ENCODE peak calls at places on chromosomes 2 and 18, in five cellular contexts. One of them, this sample, is unnamed. For H3K4me1, the result is how much of the 10 kb centered on the place peaks cover.

GRCh38 chr18:3083776-3084175 is 70.8 kb upstream of the LPIN2 start:
- DNase-seq in GM23248: no peak
- DNase-seq in neuronal stem cell: no peak
- DNase-seq in CD4-positive, CD25-positive, alpha-beta regulatory T cell: no peak
- DNase-seq in IMR-90: no peak
- DNase-seq in this sample: no peak

GRCh38 chr2:150107816-150108215 is 379.7 kb downstream of the RND3 start:
- DNase-seq in IMR-90: no peak
- DNase-seq in CD4-positive, CD25-positive, alpha-beta regulatory T cell: no peak
- DNase-seq in GM23248: peak
- DNase-seq in neuronal stem cell: no peak
- DNase-seq in this sample: no peak

GRCh38 chr2:98324181-98324580 is 22.1 kb upstream of the CNGA3 start:
- DNase-seq in GM23248: peak
- DNase-seq in neuronal stem cell: no peak
- DNase-seq in IMR-90: peak
- DNase-seq in CD4-positive, CD25-positive, alpha-beta regulatory T cell: no peak
- DNase-seq in this sample: no peak

GRCh38 chr18:44742741-44743311 is 62.1 kb downstream of the SETBP1 start:
- DNase-seq in neuronal stem cell: no peak
- DNase-seq in CD4-positive, CD25-positive, alpha-beta regulatory T cell: no peak
- DNase-seq in IMR-90: peak
- DNase-seq in GM23248: peak
- DNase-seq in this sample: no peak

GRCh38 chr2:69082430-69082997 is 69.5 kb downstream of the ANTXR1 start:
- DNase-seq in neuronal stem cell: no peak
- DNase-seq in IMR-90: peak
- DNase-seq in CD4-positive, CD25-positive, alpha-beta regulatory T cell: no peak
- DNase-seq in GM23248: peak
- DNase-seq in this sample: no peak

GRCh38 chr18:49677762-49678398 is 116.0 kb downstream of the LIPG start:
- DNase-seq in GM23248: no peak
- DNase-seq in neuronal stem cell: no peak
- DNase-seq in IMR-90: no peak
- DNase-seq in CD4-positive, CD25-positive, alpha-beta regulatory T cell: no peak
- DNase-seq in this sample: no peak

GRCh38 chr18:22046473-22046872 is 122.9 kb upstream of the GATA6 start:
- DNase-seq in CD4-positive, CD25-positive, alpha-beta regulatory T cell: no peak
- DNase-seq in neuronal stem cell: no peak
- DNase-seq in GM23248: no peak
- DNase-seq in IMR-90: no peak
- DNase-seq in this sample: no peak

GRCh38 chr2:23361185-23361584 is 23.8 kb upstream of the KLHL29 start:
- DNase-seq in neuronal stem cell: no peak
- DNase-seq in IMR-90: peak
- DNase-seq in GM23248: no peak
- DNase-seq in CD4-positive, CD25-positive, alpha-beta regulatory T cell: no peak
- DNase-seq in this sample: no peak

GRCh38 chr2:117942551-117942950 is 71.3 kb downstream of the CCDC93 start:
- DNase-seq in neuronal stem cell: no peak
- DNase-seq in CD4-positive, CD25-positive, alpha-beta regulatory T cell: no peak
- DNase-seq in IMR-90: no peak
- DNase-seq in GM23248: peak
- DNase-seq in this sample: no peak

GRCh38 chr2:65630643-65631042 is 198.2 kb upstream of the SPRED2 start:
- DNase-seq in GM23248: peak
- DNase-seq in neuronal stem cell: no peak
- DNase-seq in IMR-90: peak
- DNase-seq in CD4-positive, CD25-positive, alpha-beta regulatory T cell: no peak
- DNase-seq in this sample: no peak

GRCh38 chr2:17104454-17104853 is 413.8 kb downstream of the RAD51AP2 start:
- DNase-seq in IMR-90: peak
- DNase-seq in CD4-positive, CD25-positive, alpha-beta regulatory T cell: no peak
- DNase-seq in neuronal stem cell: no peak
- DNase-seq in GM23248: peak
- DNase-seq in this sample: no peak

GRCh38 chr18:63832470-63832869 is 55.0 kb upstream of the SERPINB2 start:
- DNase-seq in CD4-positive, CD25-positive, alpha-beta regulatory T cell: no peak
- DNase-seq in IMR-90: peak
- DNase-seq in neuronal stem cell: no peak
- DNase-seq in GM23248: peak
- DNase-seq in this sample: no peak

GRCh38 chr2:239197146-239197545 is 203.7 kb downstream of the HDAC4 start:
- DNase-seq in neuronal stem cell: no peak
- DNase-seq in CD4-positive, CD25-positive, alpha-beta regulatory T cell: no peak
- DNase-seq in IMR-90: no peak
- DNase-seq in GM23248: no peak
- DNase-seq in this sample: no peak

GRCh38 chr2:58939388-58939787 is 698.3 kb upstream of the FANCL start:
- DNase-seq in GM23248: peak
- DNase-seq in neuronal stem cell: no peak
- DNase-seq in CD4-positive, CD25-positive, alpha-beta regulatory T cell: no peak
- DNase-seq in IMR-90: peak
- DNase-seq in this sample: no peak

GRCh38 chr2:151156943-151157705 is 104.5 kb downstream of the RBM43 start:
- DNase-seq in GM23248: peak
- DNase-seq in neuronal stem cell: no peak
- DNase-seq in IMR-90: peak
- DNase-seq in CD4-positive, CD25-positive, alpha-beta regulatory T cell: no peak
- DNase-seq in this sample: no peak

GRCh38 chr2:26521054-26521912 is 43.4 kb upstream of the OTOF start:
- DNase-seq in IMR-90: no peak
- DNase-seq in CD4-positive, CD25-positive, alpha-beta regulatory T cell: peak
- DNase-seq in neuronal stem cell: peak
- DNase-seq in GM23248: peak
- DNase-seq in this sample: no peak

GRCh38 chr2:201402651-201403573 is 45.8 kb upstream of the FLACC1 start:
- DNase-seq in neuronal stem cell: no peak
- DNase-seq in IMR-90: peak
- DNase-seq in GM23248: peak
- DNase-seq in CD4-positive, CD25-positive, alpha-beta regulatory T cell: no peak
- DNase-seq in this sample: no peak

GRCh38 chr2:237980087-237980486 is 13.3 kb downstream of the UBE2F start:
- DNase-seq in GM23248: no peak
- DNase-seq in IMR-90: no peak
- DNase-seq in CD4-positive, CD25-positive, alpha-beta regulatory T cell: no peak
- DNase-seq in neuronal stem cell: no peak
- DNase-seq in this sample: no peak

GRCh38 chr2:159177957-159178356 is 108.5 kb downstream of the WDSUB1 start:
- DNase-seq in CD4-positive, CD25-positive, alpha-beta regulatory T cell: no peak
- DNase-seq in neuronal stem cell: no peak
- DNase-seq in IMR-90: no peak
- DNase-seq in GM23248: no peak
- DNase-seq in this sample: no peak

GRCh38 chr2:109525836-109526235 is 87.9 kb downstream of the SEPTIN10 start:
- DNase-seq in IMR-90: no peak
- DNase-seq in neuronal stem cell: no peak
- DNase-seq in GM23248: no peak
- DNase-seq in CD4-positive, CD25-positive, alpha-beta regulatory T cell: no peak
- DNase-seq in this sample: no peak

GRCh38 chr2:70935468-70936164 is at the start of gene ATP6V1B1:
- DNase-seq in GM23248: no peak
- DNase-seq in CD4-positive, CD25-positive, alpha-beta regulatory T cell: no peak
- DNase-seq in IMR-90: no peak
- DNase-seq in neuronal stem cell: no peak
- DNase-seq in this sample: no peak

GRCh38 chr2:10158681-10159080 is 36.1 kb downstream of the RRM2 start:
- DNase-seq in GM23248: no peak
- DNase-seq in CD4-positive, CD25-positive, alpha-beta regulatory T cell: no peak
- DNase-seq in neuronal stem cell: no peak
- DNase-seq in IMR-90: no peak
- DNase-seq in this sample: no peak

GRCh38 chr2:101473911-101474751 is 781 bp downstream of the RFX8 start:
- DNase-seq in neuronal stem cell: peak
- DNase-seq in CD4-positive, CD25-positive, alpha-beta regulatory T cell: peak
- DNase-seq in IMR-90: peak
- DNase-seq in GM23248: peak
- DNase-seq in this sample: peak

GRCh38 chr18:58858591-58859468 is 5.8 kb upstream of the ZNF532 start:
- DNase-seq in IMR-90: no peak
- DNase-seq in GM23248: peak
- DNase-seq in CD4-positive, CD25-positive, alpha-beta regulatory T cell: no peak
- DNase-seq in neuronal stem cell: no peak
- DNase-seq in this sample: no peak

GRCh38 chr2:10448646-10449480 is 736 bp upstream of the ODC1 start:
- DNase-seq in IMR-90: peak
- DNase-seq in CD4-positive, CD25-positive, alpha-beta regulatory T cell: peak
- DNase-seq in neuronal stem cell: peak
- DNase-seq in GM23248: peak
- DNase-seq in this sample: no peak

GRCh38 chr18:1014951-1015627 is 110.4 kb downstream of the ADCYAP1 start:
- DNase-seq in neuronal stem cell: no peak
- DNase-seq in GM23248: peak
- DNase-seq in IMR-90: no peak
- DNase-seq in CD4-positive, CD25-positive, alpha-beta regulatory T cell: no peak
- DNase-seq in this sample: peak

GRCh38 chr2:240936106-240936505 is 30.0 kb downstream of the CROCC2 start:
- DNase-seq in IMR-90: no peak
- DNase-seq in CD4-positive, CD25-positive, alpha-beta regulatory T cell: no peak
- DNase-seq in neuronal stem cell: no peak
- DNase-seq in GM23248: no peak
- DNase-seq in this sample: no peak

GRCh38 chr2:69582582-69583176 is 60.9 kb downstream of the AAK1 start:
- DNase-seq in neuronal stem cell: no peak
- DNase-seq in CD4-positive, CD25-positive, alpha-beta regulatory T cell: no peak
- DNase-seq in IMR-90: peak
- DNase-seq in GM23248: peak
- DNase-seq in this sample: no peak

GRCh38 chr2:130327703-130328527 is 14.8 kb upstream of the IMP4 start:
- DNase-seq in GM23248: peak
- DNase-seq in neuronal stem cell: no peak
- DNase-seq in CD4-positive, CD25-positive, alpha-beta regulatory T cell: no peak
- DNase-seq in IMR-90: peak
- DNase-seq in this sample: no peak

GRCh38 chr18:79680100-79680879 is 687 bp downstream of the CTDP1 start:
- DNase-seq in neuronal stem cell: peak
- DNase-seq in CD4-positive, CD25-positive, alpha-beta regulatory T cell: peak
- DNase-seq in GM23248: peak
- DNase-seq in IMR-90: peak
- DNase-seq in this sample: peak

GRCh38 chr18:61432590-61432989 is 99.4 kb downstream of the CDH20 start:
- DNase-seq in GM23248: no peak
- DNase-seq in IMR-90: no peak
- DNase-seq in neuronal stem cell: no peak
- DNase-seq in CD4-positive, CD25-positive, alpha-beta regulatory T cell: no peak
- DNase-seq in this sample: no peak

GRCh38 chr2:227511239-227511930 is 39.4 kb downstream of the AGFG1 start:
- DNase-seq in GM23248: no peak
- DNase-seq in neuronal stem cell: no peak
- DNase-seq in CD4-positive, CD25-positive, alpha-beta regulatory T cell: no peak
- DNase-seq in IMR-90: no peak
- DNase-seq in this sample: no peak

GRCh38 chr2:227515742-227516141 is 43.8 kb downstream of the AGFG1 start:
- DNase-seq in CD4-positive, CD25-positive, alpha-beta regulatory T cell: no peak
- DNase-seq in neuronal stem cell: no peak
- DNase-seq in IMR-90: no peak
- DNase-seq in GM23248: no peak
- DNase-seq in this sample: no peak

GRCh38 chr2:227511955-227512354 is 40.0 kb downstream of the AGFG1 start:
- DNase-seq in IMR-90: no peak
- DNase-seq in GM23248: no peak
- DNase-seq in neuronal stem cell: no peak
- DNase-seq in CD4-positive, CD25-positive, alpha-beta regulatory T cell: no peak
- DNase-seq in this sample: no peak

GRCh38 chr2:227510620-227510958 is 38.6 kb downstream of the AGFG1 start:
- DNase-seq in CD4-positive, CD25-positive, alpha-beta regulatory T cell: no peak
- DNase-seq in GM23248: no peak
- DNase-seq in neuronal stem cell: no peak
- DNase-seq in IMR-90: no peak
- DNase-seq in this sample: no peak

GRCh38 chr2:227513113-227513512 is 41.2 kb downstream of the AGFG1 start:
- DNase-seq in GM23248: peak
- DNase-seq in neuronal stem cell: no peak
- DNase-seq in IMR-90: peak
- DNase-seq in CD4-positive, CD25-positive, alpha-beta regulatory T cell: no peak
- DNase-seq in this sample: no peak
- H3K4me1 ChIP-seq in GM23248: half or more
- H3K4me1 ChIP-seq in neuronal stem cell: under half
- H3K4me1 ChIP-seq in IMR-90: under half
- H3K4me1 ChIP-seq in CD4-positive, CD25-positive, alpha-beta regulatory T cell: under half
- H3K4me1 ChIP-seq in this sample: under half

GRCh38 chr2:103151046-103151445 is 389.2 kb downstream of the TMEM182 start:
- DNase-seq in neuronal stem cell: no peak
- DNase-seq in CD4-positive, CD25-positive, alpha-beta regulatory T cell: no peak
- DNase-seq in IMR-90: no peak
- DNase-seq in GM23248: no peak
- DNase-seq in this sample: no peak

GRCh38 chr2:103155308-103155707 is 393.5 kb downstream of the TMEM182 start:
- DNase-seq in neuronal stem cell: no peak
- DNase-seq in GM23248: no peak
- DNase-seq in CD4-positive, CD25-positive, alpha-beta regulatory T cell: no peak
- DNase-seq in IMR-90: no peak
- DNase-seq in this sample: no peak

GRCh38 chr2:103153580-103153979 is 391.7 kb downstream of the TMEM182 start:
- DNase-seq in neuronal stem cell: no peak
- DNase-seq in GM23248: no peak
- DNase-seq in CD4-positive, CD25-positive, alpha-beta regulatory T cell: no peak
- DNase-seq in IMR-90: no peak
- DNase-seq in this sample: no peak

GRCh38 chr2:103152556-103152955 is 390.7 kb downstream of the TMEM182 start:
- DNase-seq in neuronal stem cell: no peak
- DNase-seq in IMR-90: no peak
- DNase-seq in CD4-positive, CD25-positive, alpha-beta regulatory T cell: no peak
- DNase-seq in GM23248: no peak
- DNase-seq in this sample: no peak
- H3K4me1 ChIP-seq in neuronal stem cell: under half
- H3K4me1 ChIP-seq in IMR-90: under half
- H3K4me1 ChIP-seq in CD4-positive, CD25-positive, alpha-beta regulatory T cell: under half
- H3K4me1 ChIP-seq in GM23248: under half
- H3K4me1 ChIP-seq in this sample: under half

GRCh38 chr2:8678731-8679566 is 2.9 kb upstream of the ID2 start:
- DNase-seq in neuronal stem cell: peak
- DNase-seq in CD4-positive, CD25-positive, alpha-beta regulatory T cell: peak
- DNase-seq in GM23248: peak
- DNase-seq in IMR-90: peak
- DNase-seq in this sample: peak
- H3K4me1 ChIP-seq in neuronal stem cell: under half
- H3K4me1 ChIP-seq in CD4-positive, CD25-positive, alpha-beta regulatory T cell: half or more
- H3K4me1 ChIP-seq in GM23248: under half
- H3K4me1 ChIP-seq in IMR-90: under half
- H3K4me1 ChIP-seq in this sample: under half

DNA sequence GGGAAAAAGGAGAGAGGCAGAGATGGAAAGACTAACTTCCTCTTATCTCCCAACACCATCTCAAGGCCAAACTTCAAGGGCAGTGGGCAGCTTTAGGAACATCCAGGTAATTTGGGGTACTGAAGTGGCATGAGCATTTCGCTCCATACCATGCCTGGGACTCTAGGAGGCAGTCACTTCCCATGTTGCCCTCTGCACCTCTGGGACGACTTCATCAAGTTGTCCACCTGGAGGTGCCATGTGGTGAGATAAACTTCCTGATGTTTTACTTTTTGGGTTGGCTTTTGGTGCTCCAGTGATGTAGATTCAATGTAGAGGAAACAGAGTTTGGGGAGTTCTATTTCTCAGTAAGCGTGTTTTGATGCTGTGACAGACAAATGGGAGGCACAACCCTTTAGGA is 56.3 kb upstream of the UPP2 start:
- DNase-seq in CD4-positive, CD25-positive, alpha-beta regulatory T cell: no peak
- DNase-seq in IMR-90: no peak
- DNase-seq in neuronal stem cell: no peak
- DNase-seq in GM23248: no peak
- DNase-seq in this sample: no peak
- H3K4me1 ChIP-seq in CD4-positive, CD25-positive, alpha-beta regulatory T cell: under half
- H3K4me1 ChIP-seq in IMR-90: under half
- H3K4me1 ChIP-seq in neuronal stem cell: under half
- H3K4me1 ChIP-seq in GM23248: under half
- H3K4me1 ChIP-seq in this sample: under half

GRCh38 chr2:39124000-39124769 is 3.3 kb upstream of the SOS1 start:
- DNase-seq in CD4-positive, CD25-positive, alpha-beta regulatory T cell: peak
- DNase-seq in neuronal stem cell: peak
- DNase-seq in GM23248: peak
- DNase-seq in IMR-90: peak
- DNase-seq in this sample: peak
- H3K4me1 ChIP-seq in CD4-positive, CD25-positive, alpha-beta regulatory T cell: half or more
- H3K4me1 ChIP-seq in neuronal stem cell: under half
- H3K4me1 ChIP-seq in GM23248: under half
- H3K4me1 ChIP-seq in IMR-90: under half
- H3K4me1 ChIP-seq in this sample: under half